ENCODE peak calls at places on chromosomes 3 and 15, in five cellular contexts. T is ELR, D is tibial artery, W is activated T-cell treated with anti-CD3 and anti-CD28 coated beads for 1 hour, H is GOT3. C is an unnamed sample.

GRCh38 chr3:136994772-136995516 is 37.2 kb downstream of the IL20RB start:
- DNase-seq in T (peak), D (peak), W (no peak), H (peak), C (no peak)

GRCh38 chr3:171257251-171258179 is 202.7 kb downstream of the TNIK start:
- DNase-seq in T (peak), D (no peak), W (no peak), H (no peak), C (no peak)

GRCh38 chr3:146465713-146466465 is 3.5 kb downstream of the PLSCR2 start:
- DNase-seq in T (peak), D (no peak), W (no peak), H (no peak), C (no peak)

GRCh38 chr15:91469627-91470567 is 369.8 kb downstream of the SV2B start:
- DNase-seq in T (no peak), D (no peak), W (peak), H (no peak), C (no peak)

GRCh38 chr3:72015463-72015862 is 230.5 kb upstream of the PROK2 start:
- DNase-seq in T (no peak), D (no peak), W (no peak), H (no peak), C (no peak)

GRCh38 chr15:69298697-69299441 is at the start of gene PAQR5:
- DNase-seq in T (peak), D (no peak), W (no peak), H (no peak), C (peak)

GRCh38 chr15:71276355-71276665 is 161.0 kb downstream of the THSD4 start:
- DNase-seq in T (no peak), D (no peak), W (no peak), H (no peak), C (no peak)

GRCh38 chr3:71977525-71977924 is 192.6 kb upstream of the PROK2 start:
- DNase-seq in T (no peak), D (no peak), W (no peak), H (no peak), C (no peak)

GRCh38 chr3:98601180-98601579 is 7.8 kb upstream of the CPOX start:
- DNase-seq in T (no peak), D (no peak), W (no peak), H (no peak), C (no peak)

GRCh38 chr3:183375787-183376186 is 52.6 kb downstream of the MCF2L2 start:
- DNase-seq in T (no peak), D (no peak), W (no peak), H (no peak), C (no peak)

GRCh38 chr3:160931474-160931873 is 173.7 kb downstream of the B3GALNT1 start:
- DNase-seq in T (no peak), D (no peak), W (no peak), H (no peak), C (no peak)

GRCh38 chr15:76390571-76390970 is 54.0 kb downstream of the ISL2 start:
- DNase-seq in T (no peak), D (no peak), W (no peak), H (no peak), C (no peak)

GRCh38 chr15:42581272-42581730 is 5.9 kb downstream of the STARD9 start:
- DNase-seq in T (peak), D (peak), W (peak), H (no peak), C (peak)

GRCh38 chr15:76155742-76156141 is 96.0 kb downstream of the TMEM266 start:
- DNase-seq in T (peak), D (no peak), W (no peak), H (no peak), C (no peak)

GRCh38 chr15:79953951-79954444 is 17.0 kb downstream of the BCL2A1 start:
- DNase-seq in T (no peak), D (no peak), W (no peak), H (no peak), C (no peak)

GRCh38 chr3:12999147-13000140 is 73.8 kb downstream of the IQSEC1 start:
- DNase-seq in T (no peak), D (peak), W (no peak), H (no peak), C (no peak)

GRCh38 chr15:36256258-36256825 is 323.1 kb upstream of the CDIN1 start:
- DNase-seq in T (no peak), D (no peak), W (no peak), H (no peak), C (no peak)

GRCh38 chr3:146574173-146574572 is 29.8 kb upstream of the PLSCR1 start:
- DNase-seq in T (no peak), D (no peak), W (no peak), H (no peak), C (no peak)

GRCh38 chr3:11624161-11624560 is 19.6 kb downstream of the VGLL4 start:
- DNase-seq in T (peak), D (no peak), W (no peak), H (no peak), C (no peak)

GRCh38 chr15:37112963-37113362 is 12.6 kb upstream of the MEIS2 start:
- DNase-seq in T (no peak), D (no peak), W (no peak), H (no peak), C (no peak)

GRCh38 chr3:53134631-53135232 is 4.5 kb upstream of the RFT1 start:
- DNase-seq in T (peak), D (peak), W (peak), H (peak), C (no peak)

GRCh38 chr3:170610321-170610884 is 24.5 kb upstream of the SLC7A14 start:
- DNase-seq in T (no peak), D (no peak), W (no peak), H (no peak), C (no peak)

GRCh38 chr3:127221062-127222035 is 28.4 kb downstream of the PRR23E start:
- DNase-seq in T (no peak), D (peak), W (no peak), H (no peak), C (no peak)

GRCh38 chr15:45790325-45790943 is 155.6 kb downstream of the SQOR start:
- DNase-seq in T (peak), D (no peak), W (no peak), H (no peak), C (peak)

GRCh38 chr3:11392689-11393114 is 120.5 kb downstream of the ATG7 start:
- DNase-seq in T (no peak), D (no peak), W (no peak), H (no peak), C (no peak)

GRCh38 chr3:83435173-83435572 is 1523.6 kb upstream of the CADM2 start:
- DNase-seq in T (no peak), D (no peak), W (no peak), H (no peak), C (no peak)

GRCh38 chr3:54408328-54408727 is 286.0 kb downstream of the CACNA2D3 start:
- DNase-seq in T (no peak), D (no peak), W (no peak), H (no peak), C (no peak)

GRCh38 chr3:64674591-64675076 is 13.2 kb downstream of the ADAMTS9 start:
- DNase-seq in T (no peak), D (no peak), W (no peak), H (no peak), C (no peak)

GRCh38 chr3:54066253-54066652 is 56.1 kb upstream of the CACNA2D3 start:
- DNase-seq in T (no peak), D (no peak), W (no peak), H (no peak), C (no peak)

C was measured in SW 1271.